ENCODE peak calls at places on chromosomes 16 and 17, in five cellular contexts. W, I, B, F and N are unnamed samples.
A peak's percentile ranks its signal among the peaks of the same experiment; 100 is the strongest.

GRCh38 chr17:15998031-15998574 is 1.4 kb downstream of the ZSWIM7 start:
- DNase-seq in F (no peak), B (no peak), W (no peak), I (no peak), N (no peak)

GRCh38 chr17:17079761-17080160 is 37.5 kb downstream of the MPRIP start:
- DNase-seq in F (no peak), I (no peak), W (no peak), B (no peak), N (no peak)

GRCh38 chr17:40072481-40073346 is 9.9 kb downstream of the THRA start:
- DNase-seq in W (no peak), B (no peak), I (no peak), F (no peak), N (no peak)

GRCh38 chr17:58200024-58200633 is 7.6 kb downstream of the EPX start:
- DNase-seq in B (peak; percentile 38), W (peak; percentile 63), F (peak; percentile 51), I (no peak), N (no peak)

GRCh38 chr16:88013091-88013609 is 61.9 kb downstream of the BANP start:
- DNase-seq in I (no peak), W (no peak), F (peak; percentile 25), B (no peak), N (no peak)

GRCh38 chr16:86396318-86396882 is 113.9 kb upstream of the FOXF1 start:
- DNase-seq in B (no peak), W (peak; percentile 87), I (peak; percentile 81), F (peak; percentile 72), N (no peak)

GRCh38 chr17:55458977-55459376 is 37.3 kb upstream of the MMD start:
- DNase-seq in B (no peak), F (peak; percentile 80), I (no peak), W (peak; percentile 84), N (no peak)

GRCh38 chr16:48393843-48394703 is 8.9 kb upstream of the SIAH1 start:
- DNase-seq in F (peak; percentile 13), W (no peak), I (no peak), B (no peak), N (no peak)

GRCh38 chr17:5950871-5951270 is 119.3 kb upstream of the WSCD1 start:
- DNase-seq in F (no peak), B (no peak), I (no peak), W (no peak), N (no peak)

GRCh38 chr17:77208217-77208808 is 67.5 kb downstream of the SEC14L1 start:
- DNase-seq in W (peak; percentile 56), I (peak; percentile 30), F (peak; percentile 74), B (no peak), N (peak; percentile 24)